ENCODE peak calls at places on chromosomes 12 and 14, in five cellular contexts. One of them, this sample, is unnamed.

GRCh38 chr14:58987601-58988000 is 200.9 kb upstream of the DAAM1 start:
- DNase-seq in GM06990: no peak
- DNase-seq in neural crest cell: no peak
- DNase-seq in GM10248: no peak
- DNase-seq in heart right ventricle: no peak
- DNase-seq in this sample: no peak

GRCh38 chr12:12201274-12201758 is 65.5 kb downstream of the LRP6 start:
- DNase-seq in GM06990: no peak
- DNase-seq in neural crest cell: no peak
- DNase-seq in GM10248: peak; percentile 13
- DNase-seq in heart right ventricle: no peak
- DNase-seq in this sample: peak; percentile 20

GRCh38 chr12:46388427-46388992 is 15.9 kb upstream of the SLC38A2 start:
- DNase-seq in GM06990: peak; percentile 63
- DNase-seq in neural crest cell: no peak
- DNase-seq in GM10248: peak; percentile 20
- DNase-seq in heart right ventricle: no peak
- DNase-seq in this sample: peak; percentile 30

GRCh38 chr12:123934829-123935228 is 37.8 kb downstream of the CCDC92 start:
- DNase-seq in GM06990: no peak
- DNase-seq in neural crest cell: no peak
- DNase-seq in GM10248: no peak
- DNase-seq in heart right ventricle: no peak
- DNase-seq in this sample: no peak

GRCh38 chr12:5333096-5333495 is 98.8 kb upstream of the NTF3 start:
- DNase-seq in GM06990: no peak
- DNase-seq in neural crest cell: no peak
- DNase-seq in GM10248: no peak
- DNase-seq in heart right ventricle: no peak
- DNase-seq in this sample: no peak

GRCh38 chr12:86683568-86683991 is 427.4 kb upstream of the MGAT4C start:
- DNase-seq in GM06990: no peak
- DNase-seq in neural crest cell: no peak
- DNase-seq in GM10248: no peak
- DNase-seq in heart right ventricle: no peak
- DNase-seq in this sample: no peak

GRCh38 chr14:58428011-58428807 is 690 bp downstream of the KIAA0586 start:
- DNase-seq in GM06990: no peak
- DNase-seq in neural crest cell: peak; percentile 11
- DNase-seq in GM10248: no peak
- DNase-seq in heart right ventricle: no peak
- DNase-seq in this sample: no peak

GRCh38 chr12:25903603-25904245 is 54.8 kb upstream of the RASSF8 start:
- DNase-seq in GM06990: no peak
- DNase-seq in neural crest cell: no peak
- DNase-seq in GM10248: no peak
- DNase-seq in heart right ventricle: no peak
- DNase-seq in this sample: no peak

GRCh38 chr12:74538491-74539258 is 1.0 kb downstream of the ATXN7L3B start:
- DNase-seq in GM06990: no peak
- DNase-seq in neural crest cell: no peak
- DNase-seq in GM10248: peak; percentile 20
- DNase-seq in heart right ventricle: no peak
- DNase-seq in this sample: peak; percentile 8

GRCh38 chr12:122939151-122939550 is 27.1 kb downstream of the ABCB9 start:
- DNase-seq in GM06990: no peak
- DNase-seq in neural crest cell: no peak
- DNase-seq in GM10248: no peak
- DNase-seq in heart right ventricle: no peak
- DNase-seq in this sample: no peak

GRCh38 chr14:104970231-104971068 is 7.7 kb downstream of the AHNAK2 start:
- DNase-seq in GM06990: no peak
- DNase-seq in neural crest cell: no peak
- DNase-seq in GM10248: no peak
- DNase-seq in heart right ventricle: peak; percentile 36
- DNase-seq in this sample: no peak

GRCh38 chr12:69240625-69240984 is 1.2 kb downstream of the CPSF6 start:
- DNase-seq in GM06990: no peak
- DNase-seq in neural crest cell: no peak
- DNase-seq in GM10248: peak; percentile 21
- DNase-seq in heart right ventricle: no peak
- DNase-seq in this sample: peak; percentile 45

GRCh38 chr14:65000868-65001600 is 14.3 kb downstream of the FNTB start:
- DNase-seq in GM06990: no peak
- DNase-seq in neural crest cell: no peak
- DNase-seq in GM10248: no peak
- DNase-seq in heart right ventricle: no peak
- DNase-seq in this sample: no peak

GRCh38 chr12:54420766-54421144 is 1.7 kb upstream of the ITGA5 start:
- DNase-seq in GM06990: no peak
- DNase-seq in neural crest cell: no peak
- DNase-seq in GM10248: no peak
- DNase-seq in heart right ventricle: no peak
- DNase-seq in this sample: no peak

GRCh38 chr14:67704484-67705089 is 2.9 kb downstream of the RDH12 start:
- DNase-seq in GM06990: peak; percentile 39
- DNase-seq in neural crest cell: peak; percentile 30
- DNase-seq in GM10248: peak; percentile 67
- DNase-seq in heart right ventricle: no peak
- DNase-seq in this sample: peak; percentile 65

GRCh38 chr12:89756638-89757321 is 48.1 kb upstream of the ATP2B1 start:
- DNase-seq in GM06990: peak; percentile 83
- DNase-seq in neural crest cell: no peak
- DNase-seq in GM10248: peak; percentile 79
- DNase-seq in heart right ventricle: no peak
- DNase-seq in this sample: peak; percentile 74

GRCh38 chr12:93237235-93237915 is 140.3 kb upstream of the NUDT4 start:
- DNase-seq in GM06990: no peak
- DNase-seq in neural crest cell: no peak
- DNase-seq in GM10248: no peak
- DNase-seq in heart right ventricle: peak; percentile 33
- DNase-seq in this sample: no peak

GRCh38 chr12:52744493-52745156 is 32.5 kb downstream of the KRT76 start:
- DNase-seq in GM06990: no peak
- DNase-seq in neural crest cell: no peak
- DNase-seq in GM10248: no peak
- DNase-seq in heart right ventricle: no peak
- DNase-seq in this sample: no peak

GRCh38 chr14:85453401-85453800 is 76.5 kb upstream of the FLRT2 start:
- DNase-seq in GM06990: no peak
- DNase-seq in neural crest cell: no peak
- DNase-seq in GM10248: no peak
- DNase-seq in heart right ventricle: no peak
- DNase-seq in this sample: no peak

GRCh38 chr12:93373847-93374723 is 3.6 kb upstream of the NUDT4 start:
- DNase-seq in GM06990: no peak
- DNase-seq in neural crest cell: no peak
- DNase-seq in GM10248: peak; percentile 38
- DNase-seq in heart right ventricle: no peak
- DNase-seq in this sample: no peak

GRCh38 chr14:56002316-56002715 is 115.9 kb upstream of the PELI2 start:
- DNase-seq in GM06990: no peak
- DNase-seq in neural crest cell: no peak
- DNase-seq in GM10248: no peak
- DNase-seq in heart right ventricle: no peak
- DNase-seq in this sample: no peak

GRCh38 chr12:64618953-64619590 is 8.8 kb downstream of the RASSF3 start:
- DNase-seq in GM06990: peak; percentile 58
- DNase-seq in neural crest cell: no peak
- DNase-seq in GM10248: peak; percentile 61
- DNase-seq in heart right ventricle: no peak
- DNase-seq in this sample: peak; percentile 51

GRCh38 chr12:77089701-77090220 is 24.4 kb upstream of the E2F7 start:
- DNase-seq in GM06990: no peak
- DNase-seq in neural crest cell: no peak
- DNase-seq in GM10248: no peak
- DNase-seq in heart right ventricle: no peak
- DNase-seq in this sample: no peak

GRCh38 chr12:66011731-66012130 is 118.8 kb downstream of the LLPH start:
- DNase-seq in GM06990: no peak
- DNase-seq in neural crest cell: no peak
- DNase-seq in GM10248: no peak
- DNase-seq in heart right ventricle: no peak
- DNase-seq in this sample: no peak

GRCh38 chr14:55514819-55515470 is 65.1 kb upstream of the KTN1 start:
- DNase-seq in GM06990: no peak
- DNase-seq in neural crest cell: no peak
- DNase-seq in GM10248: no peak
- DNase-seq in heart right ventricle: no peak
- DNase-seq in this sample: no peak

GRCh38 chr12:25942709-25943108 is 15.8 kb upstream of the RASSF8 start:
- DNase-seq in GM06990: no peak
- DNase-seq in neural crest cell: no peak
- DNase-seq in GM10248: no peak
- DNase-seq in heart right ventricle: no peak
- DNase-seq in this sample: no peak

GRCh38 chr12:39145175-39145999 is 240.0 kb upstream of the CPNE8 start:
- DNase-seq in GM06990: no peak
- DNase-seq in neural crest cell: peak; percentile 70
- DNase-seq in GM10248: peak; percentile 45
- DNase-seq in heart right ventricle: peak; percentile 60
- DNase-seq in this sample: peak; percentile 59

GRCh38 chr14:74491952-74492351 is 1.2 kb downstream of the NPC2 start:
- DNase-seq in GM06990: no peak
- DNase-seq in neural crest cell: no peak
- DNase-seq in GM10248: no peak
- DNase-seq in heart right ventricle: no peak
- DNase-seq in this sample: peak; percentile 55
- TF ChIP-seq CTCF in GM06990: peak; percentile 42
- TF ChIP-seq CTCF in neural crest cell: peak; percentile 47
- TF ChIP-seq CTCF in GM10248: peak; percentile 54
- TF ChIP-seq CTCF in heart right ventricle: peak; percentile 21
- TF ChIP-seq CTCF in this sample: peak; percentile 57

GRCh38 chr12:108730337-108731104 is 797 bp downstream of the CORO1C start:
- DNase-seq in GM06990: peak; percentile 72
- DNase-seq in neural crest cell: peak; percentile 42
- DNase-seq in GM10248: peak; percentile 53
- DNase-seq in heart right ventricle: peak; percentile 64
- DNase-seq in this sample: peak; percentile 63

GRCh38 chr12:108733132-108733531 is 1.8 kb upstream of the CORO1C start:
- DNase-seq in GM06990: no peak
- DNase-seq in neural crest cell: no peak
- DNase-seq in GM10248: no peak
- DNase-seq in heart right ventricle: no peak
- DNase-seq in this sample: no peak

GRCh38 chr12:108732489-108732888 is 1.2 kb upstream of the CORO1C start:
- DNase-seq in GM06990: no peak
- DNase-seq in neural crest cell: no peak
- DNase-seq in GM10248: no peak
- DNase-seq in heart right ventricle: no peak
- DNase-seq in this sample: no peak

GRCh38 chr12:108731105-108731865 is at the start of gene CORO1C:
- DNase-seq in GM06990: peak; percentile 97
- DNase-seq in neural crest cell: peak; percentile 100
- DNase-seq in GM10248: peak; percentile 95
- DNase-seq in heart right ventricle: peak; percentile 99
- DNase-seq in this sample: peak; percentile 97

GRCh38 chr12:108731866-108732461 is 646 bp upstream of the CORO1C start:
- DNase-seq in GM06990: peak; percentile 94
- DNase-seq in neural crest cell: peak; percentile 100
- DNase-seq in GM10248: peak; percentile 96
- DNase-seq in heart right ventricle: peak; percentile 99
- DNase-seq in this sample: peak; percentile 96
- TF ChIP-seq CTCF in GM06990: no peak
- TF ChIP-seq CTCF in neural crest cell: peak; percentile 30
- TF ChIP-seq CTCF in GM10248: no peak
- TF ChIP-seq CTCF in heart right ventricle: no peak
- TF ChIP-seq CTCF in this sample: no peak

GRCh38 chr12:10033783-10034381 is 3.4 kb downstream of the CLEC9A start:
- DNase-seq in GM06990: no peak
- DNase-seq in neural crest cell: no peak
- DNase-seq in GM10248: no peak
- DNase-seq in heart right ventricle: no peak
- DNase-seq in this sample: peak; percentile 32
- TF ChIP-seq CTCF in GM06990: peak; percentile 42
- TF ChIP-seq CTCF in neural crest cell: peak; percentile 85
- TF ChIP-seq CTCF in GM10248: no peak
- TF ChIP-seq CTCF in heart right ventricle: peak; percentile 81
- TF ChIP-seq CTCF in this sample: peak; percentile 49

DNA sequence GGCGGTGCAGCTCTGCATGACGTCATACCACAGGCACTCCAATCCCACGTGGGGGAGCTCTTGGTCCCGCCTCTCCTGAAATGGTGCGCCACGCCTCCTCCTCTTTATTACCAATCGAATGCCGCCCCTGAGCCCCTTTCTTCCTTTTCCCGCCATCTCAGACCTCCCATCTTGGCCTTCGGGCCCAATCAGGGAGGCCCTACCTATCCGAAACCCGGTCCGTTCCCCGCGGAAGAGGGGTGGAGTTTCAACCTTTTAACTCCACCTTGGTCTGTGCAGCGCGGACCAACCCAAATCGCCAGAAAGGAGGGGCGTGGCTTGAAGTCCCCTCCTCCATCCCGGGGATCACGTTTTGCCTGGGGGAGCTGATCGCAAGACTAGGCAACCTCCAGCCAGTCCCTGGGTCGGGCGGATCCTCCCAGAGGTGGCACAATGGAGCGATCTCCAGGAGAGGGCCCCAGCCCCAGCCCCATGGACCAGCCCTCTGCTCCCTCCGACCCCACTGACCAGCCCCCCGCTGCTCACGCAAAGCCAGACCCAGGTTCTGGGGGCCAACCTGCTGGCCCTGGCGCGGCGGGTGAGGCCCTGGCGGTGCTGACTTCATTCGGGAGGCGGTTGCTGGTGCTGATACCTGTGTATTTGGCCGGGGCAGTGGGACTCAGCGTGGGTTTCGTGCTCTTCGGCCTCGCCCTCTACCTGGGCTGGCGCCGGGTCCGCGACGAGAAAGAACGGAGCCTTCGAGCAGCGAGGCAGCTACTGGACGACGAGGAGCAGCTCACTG is at the start of gene ESYT1:
- DNase-seq in GM06990: peak; percentile 93
- DNase-seq in neural crest cell: peak; percentile 90
- DNase-seq in GM10248: peak; percentile 97
- DNase-seq in heart right ventricle: peak; percentile 95
- DNase-seq in this sample: peak; percentile 98
- TF ChIP-seq CTCF in GM06990: no peak
- TF ChIP-seq CTCF in neural crest cell: no peak
- TF ChIP-seq CTCF in GM10248: no peak
- TF ChIP-seq CTCF in heart right ventricle: no peak
- TF ChIP-seq CTCF in this sample: no peak

DNA sequence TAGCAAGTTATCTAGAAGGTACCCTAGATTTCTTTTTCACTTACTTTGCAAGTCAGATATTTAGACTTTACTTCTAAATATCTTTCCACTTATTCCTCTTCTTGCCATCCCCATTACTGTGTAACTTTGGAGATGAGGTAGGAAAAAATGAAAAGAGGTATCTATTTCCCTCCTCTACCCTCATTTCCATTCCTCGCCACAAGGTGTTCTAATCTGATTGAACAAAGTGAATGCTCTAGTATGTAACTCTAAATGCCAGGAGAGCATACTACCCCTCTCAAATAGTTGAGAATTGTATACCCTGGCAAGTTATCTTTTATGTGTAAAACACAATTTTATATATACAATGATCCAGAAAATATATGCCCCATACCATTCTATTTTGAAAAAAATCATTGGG is 1.7 kb upstream of the LDHB start:
- DNase-seq in GM06990: no peak
- DNase-seq in neural crest cell: no peak
- DNase-seq in GM10248: no peak
- DNase-seq in heart right ventricle: no peak
- DNase-seq in this sample: no peak
- TF ChIP-seq CTCF in GM06990: peak; percentile 1
- TF ChIP-seq CTCF in neural crest cell: peak; percentile 55
- TF ChIP-seq CTCF in GM10248: no peak
- TF ChIP-seq CTCF in heart right ventricle: no peak
- TF ChIP-seq CTCF in this sample: no peak